ENCODE peak calls at places on chromosomes 1 and 21, in eight cellular contexts. S, C, L, T, U, X, O and E are unnamed samples. For H3K4me1, the result is how much of the 10 kb centered on the place peaks cover.

GRCh38 chr1:167905182-167905581 is 8.8 kb downstream of the ADCY10 start:
- DNase-seq in S (no peak), C (no peak), L (peak), T (no peak), U (peak), X (no peak), O (no peak), E (no peak)

GRCh38 chr1:192109576-192109975 is 48.7 kb upstream of the RGS18 start:
- DNase-seq in S (no peak), C (no peak), L (no peak), T (no peak), U (no peak), X (no peak), O (no peak), E (no peak)

GRCh38 chr1:167661527-167662436 is 31.8 kb downstream of the RCSD1 start:
- DNase-seq in S (no peak), C (no peak), L (no peak), T (peak), U (peak), X (no peak), O (peak), E (no peak)

GRCh38 chr1:101290119-101290921 is 53.5 kb downstream of the S1PR1 start:
- DNase-seq in S (no peak), C (no peak), L (no peak), T (no peak), U (no peak), X (no peak), O (no peak), E (no peak)

GRCh38 chr21:16770279-16770678 is 742.6 kb upstream of the CXADR start:
- DNase-seq in S (no peak), C (no peak), L (no peak), T (no peak), U (no peak), X (no peak), O (no peak), E (no peak)

GRCh38 chr1:1398677-1399186 is 403 bp downstream of the CCNL2 start:
- DNase-seq in S (no peak), C (peak), L (no peak), T (no peak), U (no peak), X (no peak), O (no peak), E (no peak)

GRCh38 chr1:225700889-225701465 is 48.1 kb upstream of the ENAH start:
- DNase-seq in S (no peak), C (no peak), L (no peak), T (no peak), U (no peak), X (no peak), O (no peak), E (no peak)

GRCh38 chr1:21261551-21262281 is 28.5 kb downstream of the ECE1 start:
- DNase-seq in S (no peak), C (no peak), L (no peak), T (no peak), U (peak), X (peak), O (peak), E (peak)

GRCh38 chr21:46620846-46621245 is 14.6 kb upstream of the PRMT2 start:
- DNase-seq in S (no peak), C (no peak), L (no peak), T (no peak), U (no peak), X (no peak), O (no peak), E (no peak)

GRCh38 chr1:179090522-179090921 is 8.7 kb downstream of the TOR3A start:
- DNase-seq in S (no peak), C (no peak), L (no peak), T (no peak), U (no peak), X (peak), O (no peak), E (no peak)
- TF ChIP-seq CTCF in S (peak), C (no peak), L (no peak), T (peak), U (peak), X (no peak), O (no peak), E (no peak)

GRCh38 chr1:20073247-20073646 is 3.3 kb downstream of the PLA2G5 start:
- DNase-seq in S (no peak), C (no peak), L (no peak), T (no peak), U (no peak), X (no peak), O (no peak), E (no peak)

GRCh38 chr1:20075345-20075744 is 5.4 kb downstream of the PLA2G5 start:
- DNase-seq in S (no peak), C (no peak), L (no peak), T (no peak), U (no peak), X (no peak), O (no peak), E (no peak)

GRCh38 chr1:20072771-20073170 is 2.8 kb downstream of the PLA2G5 start:
- DNase-seq in S (no peak), C (no peak), L (no peak), T (no peak), U (no peak), X (no peak), O (no peak), E (no peak)

GRCh38 chr1:20074725-20075171 is 4.8 kb downstream of the PLA2G5 start:
- DNase-seq in S (no peak), C (no peak), L (no peak), T (no peak), U (no peak), X (no peak), O (no peak), E (no peak)

GRCh38 chr1:20074046-20074724 is 4.2 kb downstream of the PLA2G5 start:
- DNase-seq in S (no peak), C (no peak), L (no peak), T (no peak), U (no peak), X (no peak), O (no peak), E (no peak)
- H3K27ac ChIP-seq in S (no peak), C (no peak), L (no peak), T (no peak), U (no peak), X (peak), O (no peak), E (no peak)

GRCh38 chr21:44708866-44709425 is 2.4 kb downstream of the TSPEAR start:
- DNase-seq in S (no peak), C (no peak), L (no peak), T (no peak), U (no peak), X (no peak), O (no peak), E (no peak)

GRCh38 chr21:44710294-44710665 is 1.1 kb downstream of the TSPEAR start:
- DNase-seq in S (no peak), C (no peak), L (peak), T (no peak), U (no peak), X (no peak), O (no peak), E (peak)

GRCh38 chr21:44706706-44707615 is 4.4 kb downstream of the TSPEAR start:
- DNase-seq in S (no peak), C (no peak), L (peak), T (no peak), U (no peak), X (no peak), O (no peak), E (no peak)

GRCh38 chr21:44709426-44710293 is 1.7 kb downstream of the TSPEAR start:
- DNase-seq in S (no peak), C (no peak), L (peak), T (peak), U (no peak), X (no peak), O (no peak), E (no peak)

DNA sequence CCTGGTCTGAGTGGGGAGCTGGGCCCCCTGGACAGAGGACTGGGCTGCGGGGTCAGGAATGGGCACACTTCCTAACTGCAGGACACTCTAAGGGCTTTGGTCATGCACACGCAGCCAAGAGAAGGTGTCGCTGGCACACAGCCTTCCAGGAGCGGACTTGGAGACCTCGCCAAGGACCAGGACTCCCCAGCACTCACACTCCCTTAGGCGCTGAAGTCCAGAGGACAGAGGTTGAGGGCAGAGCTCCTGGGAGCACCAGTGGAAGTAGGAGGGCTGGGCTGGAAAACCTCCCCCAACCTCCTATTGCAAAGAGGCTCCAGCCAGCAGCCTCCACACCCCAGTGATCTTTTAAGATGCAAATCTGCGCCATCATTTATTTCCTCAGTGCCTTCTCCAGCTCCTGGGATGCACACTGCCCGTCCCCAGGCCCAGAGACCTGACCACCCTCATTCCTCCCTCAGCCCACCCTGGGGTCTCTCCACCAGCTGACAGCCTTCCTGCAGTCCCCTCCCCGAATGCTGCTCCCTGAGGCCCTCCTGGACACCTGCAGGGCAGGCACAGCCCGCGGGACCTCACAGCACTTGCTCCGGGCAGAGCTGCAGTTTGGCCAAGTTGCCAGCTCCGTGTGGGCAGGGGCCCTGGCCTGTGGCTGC is 3.0 kb downstream of the TSPEAR start:
- DNase-seq in S (no peak), C (no peak), L (peak), T (no peak), U (no peak), X (no peak), O (no peak), E (no peak)
- H3K4me1 ChIP-seq in S (half or more), C (under half), L (half or more), T (under half), U (under half), X (under half), O (under half), E (under half)

GRCh38 chr1:26291939-26292338 is 12.1 kb downstream of the SH3BGRL3 start:
- DNase-seq in S (no peak), C (no peak), L (no peak), T (no peak), U (no peak), X (no peak), O (no peak), E (no peak)
- TF ChIP-seq CTCF in S (no peak), C (no peak), L (no peak), T (no peak), U (no peak), X (no peak), O (no peak), E (no peak)

DNA sequence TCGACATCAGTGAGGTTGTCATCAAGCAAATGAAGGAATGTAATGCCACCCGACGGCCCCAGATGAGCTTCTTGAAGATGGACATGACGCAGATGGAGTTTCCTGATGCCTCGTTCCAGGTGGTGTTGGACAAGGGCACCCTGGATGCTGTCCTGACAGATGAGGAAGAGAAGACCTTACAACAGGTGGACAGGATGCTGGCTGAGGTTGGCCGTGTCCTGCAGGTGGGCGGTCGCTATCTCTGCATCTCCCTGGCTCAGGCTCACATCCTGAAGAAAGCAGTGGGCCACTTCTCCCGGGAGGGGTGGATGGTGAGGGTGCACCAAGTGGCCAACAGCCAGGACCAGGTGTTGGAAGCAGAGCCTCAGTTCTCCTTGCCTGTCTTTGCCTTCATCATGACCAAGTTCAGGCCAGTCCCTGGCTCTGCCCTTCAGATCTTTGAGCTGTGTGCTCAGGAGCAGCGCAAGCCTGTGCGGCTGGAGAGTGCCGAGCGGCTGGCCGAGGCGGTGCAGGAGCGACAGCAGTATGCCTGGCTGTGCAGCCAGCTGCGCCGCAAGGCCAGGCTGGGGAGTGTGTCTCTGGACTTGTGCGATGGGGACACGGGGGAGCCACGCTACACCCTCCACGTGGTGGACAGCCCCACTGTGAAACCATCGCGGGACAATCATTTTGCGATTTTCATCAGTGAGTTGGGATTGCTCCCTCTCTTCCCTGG is 2.5 kb downstream of the METTL13 start:
- DNase-seq in S (no peak), C (no peak), L (no peak), T (no peak), U (no peak), X (no peak), O (no peak), E (no peak)
- H3K27ac ChIP-seq in S (no peak), C (no peak), L (no peak), T (no peak), U (no peak), X (no peak), O (no peak), E (no peak)

GRCh38 chr1:25695991-25696330 is 79.4 kb downstream of the MAN1C1 start:
- DNase-seq in S (no peak), C (no peak), L (no peak), T (peak), U (peak), X (no peak), O (peak), E (peak)

GRCh38 chr1:25694591-25695007 is 78.0 kb downstream of the MAN1C1 start:
- DNase-seq in S (no peak), C (no peak), L (no peak), T (no peak), U (peak), X (no peak), O (no peak), E (no peak)

GRCh38 chr1:25697426-25698220 is 81.0 kb downstream of the MAN1C1 start:
- DNase-seq in S (no peak), C (peak), L (no peak), T (peak), U (no peak), X (no peak), O (no peak), E (no peak)

GRCh38 chr1:25694167-25694566 is 77.6 kb downstream of the MAN1C1 start:
- DNase-seq in S (no peak), C (no peak), L (no peak), T (no peak), U (peak), X (no peak), O (no peak), E (no peak)

GRCh38 chr1:25695066-25695990 is 78.7 kb downstream of the MAN1C1 start:
- DNase-seq in S (no peak), C (no peak), L (peak), T (peak), U (peak), X (peak), O (peak), E (peak)
- H3K4me1 ChIP-seq in S (under half), C (under half), L (under half), T (under half), U (under half), X (half or more), O (under half), E (half or more)

DNA sequence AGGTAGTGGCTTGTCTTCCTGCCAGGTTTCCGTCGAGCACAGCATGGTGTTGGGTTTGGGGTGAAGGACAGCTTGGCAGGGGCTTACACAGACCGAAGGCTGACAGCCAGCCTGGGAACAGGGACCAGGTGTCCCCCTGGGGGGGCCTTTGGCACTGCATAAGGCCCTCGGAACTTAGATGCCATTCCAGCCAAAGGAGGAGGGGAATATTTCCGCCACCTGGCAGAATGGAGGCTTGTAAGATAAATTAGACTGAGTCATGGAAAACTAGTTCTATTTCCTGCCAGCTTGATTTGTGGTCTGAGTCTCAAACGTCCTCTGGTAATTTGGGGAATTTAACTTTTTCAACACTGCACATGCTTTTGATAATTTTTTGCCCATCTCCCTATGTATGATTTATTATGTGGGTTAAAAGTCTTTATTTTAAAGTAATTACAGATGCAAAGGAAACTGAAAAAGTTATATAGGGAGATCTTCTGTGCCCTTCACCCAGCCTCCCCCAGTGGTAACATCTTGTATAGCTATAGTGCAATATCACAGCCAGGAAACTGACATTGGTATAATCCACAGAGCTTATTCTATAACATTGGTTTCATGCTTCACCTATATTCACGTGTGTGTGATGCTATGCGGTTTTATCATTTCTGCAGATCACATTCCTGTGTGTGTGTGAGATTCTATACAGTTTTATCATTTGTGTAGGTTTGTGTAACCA is 11.5 kb upstream of the TMEM51 start:
- DNase-seq in S (no peak), C (no peak), L (no peak), T (peak), U (peak), X (peak), O (no peak), E (no peak)
- TF ChIP-seq CTCF in S (no peak), C (no peak), L (no peak), T (peak), U (no peak), X (no peak), O (no peak), E (no peak)

DNA sequence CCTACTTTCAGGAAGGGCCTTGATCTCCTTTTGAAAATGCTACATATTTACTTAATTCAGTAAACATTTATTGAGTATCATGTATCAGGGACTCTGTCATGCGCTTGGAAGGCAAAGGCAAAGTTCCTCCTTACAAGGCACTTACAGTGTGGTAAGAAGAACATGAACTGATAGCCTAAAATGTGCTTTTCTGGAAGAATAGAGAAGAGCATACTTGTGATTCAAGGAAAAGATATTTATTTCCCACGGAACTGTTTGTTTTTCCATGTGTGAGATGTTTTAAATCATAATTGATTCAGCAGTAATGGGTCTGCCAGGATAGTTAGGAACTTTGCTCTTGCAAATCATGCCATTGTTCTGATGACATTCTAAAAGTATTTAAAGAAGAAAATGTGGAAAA is 110.1 kb upstream of the ZNHIT6 start:
- DNase-seq in S (no peak), C (no peak), L (no peak), T (no peak), U (peak), X (no peak), O (no peak), E (no peak)
- H3K27ac ChIP-seq in S (no peak), C (no peak), L (no peak), T (no peak), U (no peak), X (peak), O (no peak), E (no peak)